ENCODE peak calls at places on chromosomes 2 and 18, in nine cellular contexts. C is GM13976, H is Calu3, I is astrocyte of the spinal cord, T is cardiac muscle cell, R is lower lobe of right lung, V is endothelial cell, F is HCT116, W is pancreas. B is an unnamed sample.

GRCh38 chr18:14970027-14970426 is 222.1 kb downstream of the ANKRD30B start:
- DNase-seq in R (no peak), W (no peak), V (no peak), H (no peak), T (no peak), F (no peak), I (peak; percentile 61), C (no peak), B (peak; percentile 34)

GRCh38 chr2:144912206-144912605 is 392.3 kb upstream of the ZEB2 start:
- DNase-seq in T (no peak), C (no peak), F (no peak), V (no peak), W (no peak), H (no peak), I (no peak), R (no peak), B (no peak)

GRCh38 chr2:127400897-127401756 is 13.4 kb upstream of the MAP3K2 start:
- DNase-seq in C (peak; percentile 20), R (peak; percentile 68), F (no peak), H (peak; percentile 62), V (no peak), W (no peak), I (peak; percentile 47), T (peak; percentile 52), B (no peak)

GRCh38 chr2:128381001-128381938 is 62.6 kb upstream of the HS6ST1 start:
- DNase-seq in I (no peak), T (peak; percentile 25), R (peak; percentile 54), C (no peak), V (no peak), W (no peak), H (no peak), F (no peak), B (no peak)

GRCh38 chr2:108949316-108950299 is 39.4 kb downstream of the EDAR start:
- DNase-seq in F (no peak), V (no peak), R (no peak), H (no peak), T (peak; percentile 12), C (no peak), W (no peak), I (no peak), B (no peak)

GRCh38 chr18:33210575-33211189 is 229.8 kb downstream of the CCDC178 start:
- DNase-seq in T (peak; percentile 45), V (no peak), F (no peak), C (no peak), W (no peak), H (peak; percentile 13), R (no peak), I (peak; percentile 52), B (no peak)

GRCh38 chr2:238492905-238493304 is 66.2 kb downstream of the ASB1 start:
- DNase-seq in F (no peak), H (no peak), V (no peak), T (no peak), C (no peak), I (no peak), W (no peak), R (no peak), B (no peak)

GRCh38 chr18:74331404-74331803 is 15.8 kb downstream of the C18orf63 start:
- DNase-seq in C (no peak), R (no peak), V (no peak), W (no peak), H (peak; percentile 24), T (peak; percentile 80), F (peak; percentile 18), I (peak; percentile 29), B (no peak)

GRCh38 chr18:74892066-74892627 is 294.5 kb downstream of the ZNF407 start:
- DNase-seq in I (no peak), T (no peak), R (no peak), C (no peak), F (no peak), V (no peak), W (no peak), H (no peak), B (no peak)

GRCh38 chr2:56410140-56410539 is 226.3 kb downstream of the CCDC85A start:
- DNase-seq in T (no peak), H (no peak), C (no peak), I (no peak), F (no peak), V (no peak), R (no peak), W (no peak), B (no peak)

GRCh38 chr18:69763002-69763401 is 184.7 kb downstream of the CD226 start:
- DNase-seq in W (no peak), H (no peak), R (no peak), F (no peak), C (no peak), T (no peak), I (no peak), V (no peak), B (no peak)

GRCh38 chr2:179917272-179917671 is 55.9 kb upstream of the ZNF385B start:
- DNase-seq in R (no peak), F (no peak), H (no peak), W (no peak), V (no peak), I (peak; percentile 74), T (peak; percentile 61), C (no peak), B (peak; percentile 11)

GRCh38 chr18:9082763-9083510 is 19.6 kb upstream of the NDUFV2 start:
- DNase-seq in H (no peak), I (no peak), F (no peak), W (no peak), V (no peak), T (no peak), R (no peak), C (no peak), B (no peak)

GRCh38 chr2:188028739-188029138 is 262.9 kb upstream of the GULP1 start:
- DNase-seq in H (no peak), R (no peak), V (no peak), C (no peak), T (no peak), W (no peak), I (no peak), F (no peak), B (no peak)

GRCh38 chr2:136112317-136112891 is 5.5 kb downstream of the CXCR4 start:
- DNase-seq in R (no peak), H (no peak), V (no peak), I (no peak), T (no peak), F (no peak), W (no peak), C (no peak), B (no peak)

GRCh38 chr2:183014005-183014404 is 24.3 kb downstream of the NCKAP1 start:
- DNase-seq in T (no peak), F (no peak), V (no peak), H (no peak), R (no peak), C (no peak), I (peak; percentile 23), W (no peak), B (no peak)

GRCh38 chr2:64750001-64750816 is 96.5 kb upstream of the SERTAD2 start:
- DNase-seq in W (peak; percentile 55), I (peak; percentile 64), F (no peak), T (peak; percentile 52), C (no peak), R (peak; percentile 68), V (peak; percentile 42), H (peak; percentile 25), B (no peak)

GRCh38 chr2:23530121-23530908 is 145.3 kb downstream of the KLHL29 start:
- DNase-seq in V (no peak), H (no peak), R (no peak), I (no peak), F (no peak), W (no peak), T (no peak), C (no peak), B (no peak)

GRCh38 chr2:152418688-152419087 is 83.7 kb downstream of the FMNL2 start:
- DNase-seq in V (no peak), R (no peak), F (no peak), I (peak; percentile 73), H (no peak), W (no peak), T (no peak), C (no peak), B (no peak)

GRCh38 chr2:43230981-43231827 is 4.8 kb upstream of the ZFP36L2 start:
- DNase-seq in H (no peak), W (no peak), I (no peak), T (no peak), V (no peak), R (no peak), F (no peak), C (no peak), B (no peak)
- TF ChIP-seq CTCF in H (no peak), W (no peak), I (no peak), T (no peak), V (no peak), R (no peak), F (no peak), C (no peak), B (no peak)

GRCh38 chr2:189613077-189613636 is 32.6 kb upstream of the SLC40A1 start:
- DNase-seq in I (peak; percentile 63), T (peak; percentile 96), W (no peak), H (peak; percentile 33), F (no peak), C (no peak), V (no peak), R (no peak), B (no peak)
- TF ChIP-seq CTCF in I (no peak), T (no peak), W (no peak), H (no peak), F (no peak), C (no peak), V (no peak), R (no peak), B (no peak)

DNA sequence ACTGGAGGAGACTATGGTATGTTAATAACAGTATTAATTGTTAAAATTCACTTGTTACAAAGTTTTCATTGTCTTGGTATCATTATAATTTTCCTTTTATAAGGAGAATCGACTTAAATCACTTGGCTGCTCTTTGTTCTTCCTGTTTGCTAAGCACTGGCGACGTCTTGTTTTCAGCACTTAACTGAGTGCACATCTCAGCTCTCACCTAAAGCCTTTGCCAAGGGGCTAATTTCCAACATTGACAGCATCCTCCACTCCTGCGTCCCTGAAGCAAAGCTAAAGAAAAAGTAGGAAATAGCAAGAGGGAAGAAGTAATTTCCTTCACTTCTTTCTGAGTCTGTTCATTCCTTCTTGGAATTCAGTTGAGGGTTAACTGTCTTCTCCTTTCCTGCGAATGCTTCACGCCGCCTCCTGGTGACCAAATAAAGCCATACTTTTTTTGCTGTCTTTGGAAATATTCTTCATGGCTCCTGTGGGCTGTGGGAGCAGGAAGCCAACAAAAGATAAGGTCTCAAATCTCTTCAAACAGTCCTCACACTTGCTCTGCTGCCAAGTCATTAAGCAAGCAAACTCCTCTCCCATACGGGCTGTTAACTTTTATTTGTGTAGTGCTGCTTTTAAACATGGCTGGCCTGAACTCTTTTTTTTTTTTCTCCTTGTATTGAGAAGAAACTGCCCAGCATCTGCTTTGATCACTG is 100.8 kb downstream of the DPP10 start:
- DNase-seq in H (peak; percentile 44), T (peak; percentile 91), R (no peak), I (no peak), W (peak; percentile 39), F (no peak), V (peak; percentile 17), C (no peak), B (no peak)
- TF ChIP-seq CTCF in H (peak; percentile 41), T (peak; percentile 52), R (peak; percentile 37), I (no peak), W (no peak), F (no peak), V (no peak), C (no peak), B (no peak)

GRCh38 chr2:220154243-220154642 is 526.8 kb downstream of the SLC4A3 start:
- DNase-seq in C (no peak), I (no peak), T (no peak), R (no peak), H (no peak), F (no peak), V (no peak), W (no peak), B (no peak)
- TF ChIP-seq CTCF in C (no peak), I (no peak), T (no peak), R (no peak), H (no peak), F (no peak), V (peak; percentile 22), W (no peak), B (no peak)